ENCODE peak calls at places on chromosomes 1 and 21, in five cellular contexts. Q, B, O, E and I are unnamed samples.

GRCh38 chr1:41500378-41500777 is 15.9 kb upstream of the EDN2 start:
- DNase-seq in Q (no peak), B (no peak), O (no peak), E (no peak), I (peak; percentile 95)

GRCh38 chr1:94739521-94740061 is 80.6 kb upstream of the SLC44A3 start:
- DNase-seq in Q (no peak), B (no peak), O (peak; percentile 72), E (no peak), I (peak; percentile 81)

GRCh38 chr1:233113009-233113712 is 162.8 kb downstream of the NTPCR start:
- DNase-seq in Q (no peak), B (peak; percentile 87), O (peak; percentile 99), E (peak; percentile 86), I (peak; percentile 100)

GRCh38 chr1:7810395-7810794 is 26.3 kb downstream of the PER3 start:
- DNase-seq in Q (no peak), B (no peak), O (peak; percentile 99), E (no peak), I (peak; percentile 94)

GRCh38 chr1:27877115-27877416 is 4.7 kb downstream of the THEMIS2 start:
- DNase-seq in Q (no peak), B (no peak), O (no peak), E (no peak), I (no peak)

GRCh38 chr21:28714795-28715464 is 277.7 kb downstream of the LTN1 start:
- DNase-seq in Q (no peak), B (no peak), O (peak; percentile 47), E (no peak), I (no peak)

GRCh38 chr1:147496044-147496443 is 45.3 kb upstream of the BCL9 start:
- DNase-seq in Q (no peak), B (no peak), O (no peak), E (no peak), I (no peak)

GRCh38 chr1:154170547-154171221 is 15.8 kb upstream of the NUP210L start:
- DNase-seq in Q (no peak), B (no peak), O (no peak), E (no peak), I (peak; percentile 70)

GRCh38 chr1:207174913-207175312 is 70.9 kb downstream of the C4BPA start:
- DNase-seq in Q (no peak), B (no peak), O (no peak), E (no peak), I (no peak)

GRCh38 chr1:61742620-61743431 is 546 bp downstream of the PATJ start:
- DNase-seq in Q (peak; percentile 19), B (peak; percentile 69), O (no peak), E (peak; percentile 35), I (peak; percentile 30)

GRCh38 chr1:205312866-205313680 is 8.5 kb downstream of the NUAK2 start:
- DNase-seq in Q (no peak), B (no peak), O (no peak), E (no peak), I (no peak)

GRCh38 chr1:233112184-233113008 is 162.0 kb downstream of the NTPCR start:
- DNase-seq in Q (no peak), B (no peak), O (no peak), E (no peak), I (peak; percentile 28)

GRCh38 chr1:37001697-37002096 is 32.6 kb downstream of the GRIK3 start:
- DNase-seq in Q (no peak), B (no peak), O (no peak), E (peak; percentile 56), I (no peak)

GRCh38 chr1:38296047-38296446 is 249.5 kb upstream of the POU3F1 start:
- DNase-seq in Q (no peak), B (no peak), O (no peak), E (no peak), I (no peak)

GRCh38 chr1:9687120-9687875 is 35.8 kb downstream of the PIK3CD start:
- DNase-seq in Q (peak; percentile 56), B (peak; percentile 84), O (peak; percentile 80), E (peak; percentile 84), I (peak; percentile 76)

GRCh38 chr1:204370176-204370575 is 10.4 kb upstream of the PLEKHA6 start:
- DNase-seq in Q (no peak), B (no peak), O (no peak), E (no peak), I (no peak)

GRCh38 chr1:94621392-94621791 is 79.8 kb upstream of the F3 start:
- DNase-seq in Q (peak; percentile 35), B (peak; percentile 73), O (no peak), E (no peak), I (peak; percentile 98)

GRCh38 chr1:39615086-39615662 is 24.3 kb downstream of the HEYL start:
- DNase-seq in Q (no peak), B (no peak), O (no peak), E (no peak), I (no peak)

GRCh38 chr1:53629101-53629691 is 109.8 kb downstream of the GLIS1 start:
- DNase-seq in Q (peak; percentile 35), B (no peak), O (no peak), E (peak; percentile 14), I (no peak)

GRCh38 chr1:149903836-149904491 is 4.6 kb downstream of the BOLA1 start:
- DNase-seq in Q (no peak), B (no peak), O (no peak), E (peak; percentile 59), I (no peak)

GRCh38 chr1:55812281-55812680 is 597.1 kb upstream of the USP24 start:
- DNase-seq in Q (no peak), B (no peak), O (no peak), E (no peak), I (no peak)

GRCh38 chr1:42748021-42748420 is 8.0 kb upstream of the CLDN19 start:
- DNase-seq in Q (no peak), B (no peak), O (no peak), E (peak; percentile 22), I (no peak)

GRCh38 chr1:154469844-154470417 is 32.1 kb upstream of the TDRD10 start:
- DNase-seq in Q (no peak), B (peak; percentile 26), O (no peak), E (no peak), I (no peak)

GRCh38 chr1:38125837-38126520 is 79.4 kb upstream of the POU3F1 start:
- DNase-seq in Q (no peak), B (no peak), O (no peak), E (no peak), I (peak; percentile 85)

GRCh38 chr1:58823481-58824010 is 39.7 kb upstream of the JUN start:
- DNase-seq in Q (no peak), B (peak; percentile 59), O (peak; percentile 93), E (no peak), I (peak; percentile 92)

GRCh38 chr1:200411406-200412257 is 1.8 kb upstream of the ZNF281 start:
- DNase-seq in Q (no peak), B (peak; percentile 17), O (no peak), E (peak; percentile 93), I (no peak)

GRCh38 chr1:40014812-40015594 is 25.5 kb upstream of the CAP1 start:
- DNase-seq in Q (no peak), B (no peak), O (peak; percentile 89), E (no peak), I (peak; percentile 100)

GRCh38 chr1:230772457-230773395 is 25.5 kb downstream of the CAPN9 start:
- DNase-seq in Q (peak; percentile 58), B (peak; percentile 73), O (peak; percentile 59), E (peak; percentile 54), I (peak; percentile 68)
- TF ChIP-seq CTCF in Q (peak; percentile 68), B (peak; percentile 68), O (peak; percentile 80), E (peak; percentile 65), I (peak; percentile 88)

GRCh38 chr1:11558286-11558685 is 79.3 kb downstream of the DISP3 start:
- DNase-seq in Q (no peak), B (no peak), O (no peak), E (no peak), I (no peak)

GRCh38 chr1:11562664-11563063 is 83.7 kb downstream of the DISP3 start:
- DNase-seq in Q (no peak), B (no peak), O (no peak), E (no peak), I (no peak)

GRCh38 chr1:11559211-11559970 is 80.4 kb downstream of the DISP3 start:
- DNase-seq in Q (peak; percentile 26), B (no peak), O (no peak), E (no peak), I (peak; percentile 91)

GRCh38 chr1:11561740-11562139 is 82.8 kb downstream of the DISP3 start:
- DNase-seq in Q (no peak), B (no peak), O (no peak), E (no peak), I (no peak)

DNA sequence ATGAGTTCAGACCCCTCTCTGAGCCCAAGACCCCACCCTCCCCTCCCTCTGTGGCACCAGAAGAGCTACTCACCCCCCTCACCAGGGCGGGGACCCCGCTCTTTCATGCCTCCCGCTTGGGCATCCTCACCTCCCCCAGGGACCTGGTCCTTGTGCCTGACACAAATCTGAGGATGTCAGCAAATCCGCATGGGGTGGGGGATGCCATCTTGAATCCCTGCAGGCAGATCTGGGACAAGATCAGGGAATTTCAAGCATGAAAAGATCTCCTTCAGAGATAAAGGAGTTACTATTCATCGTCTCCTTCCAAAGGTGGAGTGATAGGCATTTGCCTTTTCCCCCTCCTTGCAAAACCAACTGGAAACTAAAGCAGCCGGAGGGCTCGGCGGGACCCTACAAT is 81.1 kb downstream of the DISP3 start:
- DNase-seq in Q (no peak), B (no peak), O (no peak), E (no peak), I (no peak)
- H3K27me3 ChIP-seq in Q (no peaks in the 10 kb centered on the region), B (peaks cover 53% of the 10 kb centered on the region), O (peaks cover 4% of the 10 kb centered on the region), E (no peaks in the 10 kb centered on the region), I (no peaks in the 10 kb centered on the region)

DNA sequence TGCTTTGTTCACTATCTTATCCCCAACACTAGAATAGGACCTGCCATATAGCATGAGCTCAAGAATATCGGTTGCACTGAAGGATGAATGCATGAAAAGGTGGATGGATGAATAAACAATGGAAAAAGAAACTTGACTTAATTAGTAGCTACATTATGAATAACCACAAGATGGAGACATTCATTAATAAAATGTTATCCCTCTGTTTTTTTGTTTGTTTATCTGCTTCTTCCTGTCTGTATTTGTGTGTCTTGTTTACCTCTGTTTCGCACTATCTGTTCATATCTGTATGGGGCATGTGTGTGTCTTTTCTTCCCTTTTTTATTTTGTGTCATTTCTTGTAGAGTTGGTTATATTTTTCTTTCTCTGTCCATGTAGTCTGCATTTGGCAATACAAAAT is 1.1 kb upstream of the OR14I1 start:
- DNase-seq in Q (no peak), B (no peak), O (no peak), E (no peak), I (no peak)
- TF ChIP-seq CTCF in Q (no peak), B (no peak), O (no peak), E (no peak), I (no peak)

GRCh38 chr1:156864796-156865195 is 4.1 kb downstream of the NTRK1 start:
- DNase-seq in Q (no peak), B (no peak), O (no peak), E (no peak), I (no peak)
- H3K27me3 ChIP-seq in Q (peaks cover 4% of the 10 kb centered on the region), B (peaks cover 67% of the 10 kb centered on the region), O (peaks cover 18% of the 10 kb centered on the region), E (peaks cover 42% of the 10 kb centered on the region), I (peaks cover 11% of the 10 kb centered on the region)

GRCh38 chr1:150926094-150926741 is at the start of gene SETDB1:
- DNase-seq in Q (peak; percentile 97), B (peak; percentile 98), O (peak; percentile 93), E (peak; percentile 99), I (peak; percentile 92)
- TF ChIP-seq CTCF in Q (no peak), B (no peak), O (peak; percentile 21), E (no peak), I (peak; percentile 27)

GRCh38 chr1:3710251-3710650 is 42.0 kb upstream of the CCDC27 start:
- DNase-seq in Q (no peak), B (no peak), O (no peak), E (no peak), I (no peak)
- H3K27me3 ChIP-seq in Q (no peaks in the 10 kb centered on the region), B (peaks cover 18% of the 10 kb centered on the region), O (peaks cover 50% of the 10 kb centered on the region), E (no peaks in the 10 kb centered on the region), I (peaks cover 5% of the 10 kb centered on the region)